ENCODE peak calls at places on chromosomes 1 and 21, in four cellular contexts. A is K562, H is GM12878, B is HepG2. P is an unnamed sample.

GRCh38 chr1:243257189-243257588 is 1.3 kb downstream of the SDCCAG8 start:
- DNase-seq in A (no peak), H (no peak), B (no peak), P (no peak)

GRCh38 chr21:26834181-26834945 is 10.8 kb downstream of the ADAMTS1 start:
- DNase-seq in A (no peak), H (no peak), B (no peak), P (no peak)

GRCh38 chr1:37533317-37534093 is 18.9 kb upstream of the MEAF6 start:
- DNase-seq in A (no peak), H (no peak), B (no peak), P (no peak)

GRCh38 chr1:35708179-35708891 is 10.3 kb downstream of the C1orf216 start:
- DNase-seq in A (no peak), H (no peak), B (no peak), P (no peak)

GRCh38 chr1:31531177-31532000 is 44.9 kb upstream of the TINAGL1 start:
- DNase-seq in A (no peak), H (no peak), B (no peak), P (no peak)

GRCh38 chr1:212482006-212482351 is 49.3 kb downstream of the NENF start:
- DNase-seq in A (no peak), H (no peak), B (no peak), P (no peak)

GRCh38 chr1:164702216-164702615 is 143.2 kb downstream of the PBX1 start:
- DNase-seq in A (no peak), H (no peak), B (no peak), P (no peak)

GRCh38 chr21:44549525-44550211 is 1.6 kb downstream of the KRTAP10-2 start:
- DNase-seq in A (no peak), H (no peak), B (no peak), P (no peak)

GRCh38 chr21:15126948-15127347 is 62.1 kb upstream of the NRIP1 start:
- DNase-seq in A (no peak), H (no peak), B (no peak), P (no peak)

GRCh38 chr1:12372180-12372579 is 142.3 kb downstream of the VPS13D start:
- DNase-seq in A (no peak), H (no peak), B (no peak), P (no peak)

GRCh38 chr21:38793926-38794713 is 11.6 kb upstream of the ETS2 start:
- DNase-seq in A (no peak), H (no peak), B (peak), P (no peak)

GRCh38 chr1:1361233-1361981 is 3.1 kb upstream of the MXRA8 start:
- DNase-seq in A (no peak), H (no peak), B (no peak), P (no peak)

GRCh38 chr1:104933846-104934245 is 1184.1 kb downstream of the AMY1C start:
- DNase-seq in A (no peak), H (no peak), B (no peak), P (no peak)

GRCh38 chr1:1020000-1020404 is at the start of gene AGRN:
- DNase-seq in A (no peak), H (no peak), B (no peak), P (peak)

GRCh38 chr1:13666317-13666716 is 33.7 kb upstream of the PRDM2 start:
- DNase-seq in A (no peak), H (no peak), B (no peak), P (no peak)

GRCh38 chr1:183881387-183882084 is 76.6 kb downstream of the RGL1 start:
- DNase-seq in A (no peak), H (no peak), B (peak), P (peak)

GRCh38 chr1:53165408-53165961 is 23.0 kb upstream of the SLC1A7 start:
- DNase-seq in A (no peak), H (no peak), B (no peak), P (no peak)

GRCh38 chr1:31326461-31326860 is 29.6 kb downstream of the ZCCHC17 start:
- DNase-seq in A (no peak), H (no peak), B (no peak), P (no peak)

GRCh38 chr1:116537439-116537838 is 33.4 kb downstream of the CD58 start:
- DNase-seq in A (peak), H (no peak), B (no peak), P (no peak)

GRCh38 chr21:29624776-29625175 is 315.0 kb downstream of the GRIK1 start:
- DNase-seq in A (no peak), H (no peak), B (no peak), P (no peak)

GRCh38 chr1:209443361-209443931 is 140.1 kb upstream of the CAMK1G start:
- DNase-seq in A (no peak), H (no peak), B (no peak), P (no peak)

GRCh38 chr1:238177960-238178359 is 287.2 kb upstream of the ZP4 start:
- DNase-seq in A (no peak), H (no peak), B (no peak), P (no peak)

GRCh38 chr1:113899101-113899500 is 5.5 kb downstream of the AP4B1 start:
- DNase-seq in A (no peak), H (no peak), B (no peak), P (no peak)

GRCh38 chr1:186487163-186487562 is 26.2 kb upstream of the PDC start:
- DNase-seq in A (no peak), H (no peak), B (no peak), P (no peak)

GRCh38 chr21:35578831-35579470 is 481.4 kb downstream of the SETD4 start:
- DNase-seq in A (no peak), H (no peak), B (peak), P (no peak)

GRCh38 chr1:232752365-232752764 is 52.9 kb upstream of the MAP10 start:
- DNase-seq in A (no peak), H (no peak), B (no peak), P (no peak)

GRCh38 chr1:53344921-53345838 is 17.3 kb upstream of the LRP8 start:
- DNase-seq in A (no peak), H (peak), B (no peak), P (no peak)

GRCh38 chr1:16348414-16349182 is 3.7 kb downstream of the FBXO42 start:
- DNase-seq in A (peak), H (no peak), B (peak), P (no peak)

GRCh38 chr1:158016651-158017335 is 23.3 kb downstream of the KIRREL1 start:
- DNase-seq in A (no peak), H (no peak), B (no peak), P (no peak)

GRCh38 chr1:201369209-201369608 is 8.3 kb downstream of the TNNT2 start:
- DNase-seq in A (no peak), H (no peak), B (no peak), P (no peak)

GRCh38 chr1:117093870-117094621 is 27.5 kb downstream of the TRIM45 start:
- DNase-seq in A (peak), H (no peak), B (no peak), P (peak)

GRCh38 chr1:179955318-179955638 is 668 bp downstream of the CEP350 start:
- DNase-seq in A (no peak), H (no peak), B (no peak), P (no peak)

GRCh38 chr1:204418174-204419063 is 6.8 kb upstream of the PPP1R15B start:
- DNase-seq in A (no peak), H (no peak), B (no peak), P (no peak)

GRCh38 chr1:70659891-70660290 is 248.8 kb downstream of the CTH start:
- DNase-seq in A (no peak), H (no peak), B (no peak), P (no peak)

GRCh38 chr1:234980657-234981396 is 147.8 kb downstream of the TOMM20 start:
- DNase-seq in A (no peak), H (peak), B (peak), P (no peak)

GRCh38 chr1:174118726-174119125 is 40.6 kb upstream of the RABGAP1L start:
- DNase-seq in A (no peak), H (no peak), B (no peak), P (no peak)

GRCh38 chr1:174112489-174113162 is 46.7 kb upstream of the RABGAP1L start:
- DNase-seq in A (no peak), H (no peak), B (no peak), P (no peak)

GRCh38 chr1:174114106-174114505 is 45.2 kb upstream of the RABGAP1L start:
- DNase-seq in A (no peak), H (no peak), B (no peak), P (no peak)

GRCh38 chr1:174116042-174116441 is 43.3 kb upstream of the RABGAP1L start:
- DNase-seq in A (no peak), H (no peak), B (peak), P (no peak)

GRCh38 chr1:174114788-174115448 is 44.4 kb upstream of the RABGAP1L start:
- DNase-seq in A (peak), H (no peak), B (peak), P (peak)
- TF ChIP-seq FOXK2 in A (peak), H (no peak), B (no peak), P (no peak)

GRCh38 chr1:230899845-230900251 is 31.5 kb upstream of the C1orf198 start:
- DNase-seq in A (no peak), H (no peak), B (no peak), P (no peak)

GRCh38 chr1:230901711-230902110 is 33.4 kb upstream of the C1orf198 start:
- DNase-seq in A (no peak), H (no peak), B (no peak), P (no peak)

GRCh38 chr1:230905733-230906132 is 37.4 kb upstream of the C1orf198 start:
- DNase-seq in A (no peak), H (no peak), B (no peak), P (no peak)

GRCh38 chr1:230900984-230901383 is 32.7 kb upstream of the C1orf198 start:
- DNase-seq in A (no peak), H (no peak), B (no peak), P (no peak)

GRCh38 chr1:230902349-230902923 is 34.1 kb upstream of the C1orf198 start:
- DNase-seq in A (no peak), H (no peak), B (no peak), P (no peak)
- TF ChIP-seq FOXK2 in A (no peak), H (no peak), B (no peak), P (no peak)

GRCh38 chr1:178310685-178311105 is 186.1 kb downstream of the CLEC20A start:
- DNase-seq in A (peak), H (peak), B (peak), P (peak)
- TF ChIP-seq FOXK2 in A (no peak), H (no peak), B (no peak), P (no peak)

DNA sequence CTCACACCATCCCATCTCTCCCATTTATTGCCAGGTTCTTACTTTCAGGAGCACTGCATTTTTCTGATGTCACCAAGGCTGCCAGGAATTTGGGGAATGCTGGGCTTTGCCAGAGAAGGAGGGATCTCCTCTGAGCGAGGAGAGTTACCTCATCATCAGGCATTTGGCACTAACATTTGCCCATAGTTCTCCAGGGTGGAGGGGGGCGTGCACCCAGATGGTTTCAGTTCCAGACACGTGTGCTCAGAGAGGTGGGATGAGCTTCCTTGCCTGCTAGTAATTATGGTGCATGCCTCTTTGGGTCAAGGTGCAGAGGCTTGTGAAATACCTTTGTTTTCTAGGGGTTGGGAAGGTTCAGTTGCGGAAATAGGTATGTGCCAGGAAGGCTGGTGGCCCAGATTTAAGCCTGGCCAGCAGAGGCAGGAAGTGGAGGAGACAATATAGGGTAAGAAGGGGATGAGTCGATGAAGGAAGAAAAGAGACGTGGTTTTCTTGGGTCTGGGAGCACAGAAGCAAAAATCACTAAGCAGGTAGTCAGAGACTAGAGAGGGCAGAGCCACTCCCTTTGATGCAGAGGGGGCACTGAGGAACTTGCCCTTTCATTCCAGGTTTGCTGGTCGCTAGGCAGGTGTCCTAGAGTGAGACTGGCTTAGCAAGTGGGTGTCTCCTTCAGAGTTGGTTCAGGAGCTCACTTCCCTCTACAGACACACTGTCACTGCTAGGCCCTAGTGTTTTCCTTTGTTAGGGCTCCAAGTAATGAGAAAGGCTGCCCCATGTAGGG is 7.2 kb downstream of the TUFT1 start:
- DNase-seq in A (no peak), H (no peak), B (peak), P (no peak)
- TF ChIP-seq FOXK2 in A (no peak), H (no peak), B (peak), P (no peak)

DNA sequence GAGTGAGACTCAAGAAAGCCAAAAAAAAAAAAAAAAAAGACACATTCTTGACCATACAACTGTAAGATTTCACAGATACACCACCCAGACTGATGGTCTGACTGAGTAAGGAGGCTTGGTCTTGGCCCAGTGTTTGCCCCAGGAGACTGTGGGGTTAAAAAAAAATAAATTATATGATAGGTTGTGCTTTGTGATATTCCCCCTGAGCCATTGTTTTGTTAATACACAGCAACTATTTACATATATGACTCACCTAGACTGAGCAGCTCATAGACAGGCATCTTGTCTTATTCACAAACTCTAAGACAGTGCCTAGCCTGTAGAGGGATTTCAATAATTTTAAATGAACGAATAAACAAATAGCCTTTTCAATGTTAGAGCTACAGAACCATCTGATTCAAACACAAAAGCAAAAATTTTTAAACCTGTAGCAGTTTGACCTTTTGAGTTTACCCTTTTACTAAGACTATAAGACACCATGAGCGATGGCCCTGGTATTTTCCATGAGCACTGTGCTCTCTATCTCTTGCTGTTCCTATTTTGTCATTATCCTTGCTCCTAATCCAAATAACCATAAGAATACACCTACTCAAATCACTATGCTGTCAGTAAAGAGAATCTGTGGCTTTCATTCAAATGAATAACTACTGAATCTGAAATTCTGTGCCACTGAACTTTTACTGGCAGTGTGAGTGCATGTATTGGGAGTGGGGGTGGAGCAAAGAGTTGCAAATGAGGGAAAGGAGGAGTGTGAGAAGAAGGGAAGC is 199.4 kb upstream of the PTBP2 start:
- DNase-seq in A (no peak), H (no peak), B (no peak), P (no peak)
- TF ChIP-seq FOXK2 in A (no peak), H (no peak), B (no peak), P (no peak)

DNA sequence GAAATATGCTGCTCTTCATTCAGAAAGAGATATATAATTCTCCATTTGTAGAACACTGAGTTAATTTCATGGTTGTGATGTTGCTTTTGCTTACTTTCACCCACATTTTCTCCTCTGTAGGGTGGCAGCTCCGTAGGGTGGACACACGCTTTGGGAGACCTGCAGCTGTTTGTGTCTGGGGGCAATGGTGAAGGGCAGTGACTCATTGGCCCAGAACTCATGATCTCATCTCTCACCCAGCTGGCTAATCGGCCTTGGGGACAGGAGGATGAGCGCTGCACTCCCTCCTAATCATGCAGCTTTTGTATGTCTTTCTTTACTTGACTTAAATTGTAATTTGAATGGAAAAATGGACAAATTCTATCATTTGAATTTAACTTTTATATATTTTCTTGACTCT is 9.6 kb downstream of the DISC1 start:
- DNase-seq in A (no peak), H (no peak), B (peak), P (no peak)
- TF ChIP-seq FOXK2 in A (no peak), H (no peak), B (no peak), P (no peak)

DNA sequence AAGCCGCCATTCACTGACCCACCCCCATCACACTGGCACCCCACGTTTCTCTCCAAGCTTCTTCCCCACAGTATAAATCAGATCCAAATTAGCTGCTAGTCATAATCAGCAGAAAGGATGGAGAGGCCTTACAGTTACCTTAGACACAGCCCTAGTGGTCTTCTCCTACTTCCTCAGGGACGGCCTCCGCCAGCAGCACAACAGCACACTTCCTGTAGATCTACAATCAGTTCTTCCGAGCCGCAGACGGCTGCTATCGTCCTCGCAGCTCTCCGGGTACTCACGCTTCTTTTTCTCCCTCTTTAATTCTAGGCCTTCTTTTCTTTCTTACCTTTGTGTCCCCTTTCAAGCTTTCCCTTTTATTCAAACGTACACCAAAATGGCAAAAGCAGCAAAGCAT is 313.5 kb downstream of the SMYD3 start:
- DNase-seq in A (no peak), H (no peak), B (no peak), P (no peak)
- TF ChIP-seq FOXK2 in A (no peak), H (no peak), B (no peak), P (no peak)

DNA sequence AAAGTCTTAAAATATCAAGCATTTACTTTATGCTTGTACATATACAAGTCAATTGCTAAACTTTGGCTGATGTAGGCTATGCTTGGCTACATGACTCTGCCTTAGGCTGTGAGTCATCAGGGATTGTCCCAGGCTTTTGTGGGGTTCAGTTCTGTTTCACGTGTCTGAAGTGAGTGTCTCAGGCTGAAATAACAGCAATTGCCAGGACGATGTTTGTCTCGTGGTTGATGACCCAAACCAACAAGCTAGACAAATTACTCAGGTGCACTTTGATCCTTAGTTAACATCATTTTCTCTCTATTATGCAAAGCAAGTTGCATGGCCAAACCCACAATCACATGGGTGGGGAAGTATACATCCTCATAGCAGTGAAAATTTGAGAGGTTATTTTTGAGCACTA is 410.1 kb downstream of the BRINP3 start:
- DNase-seq in A (no peak), H (peak), B (no peak), P (no peak)
- TF ChIP-seq FOXK2 in A (no peak), H (no peak), B (no peak), P (no peak)

GRCh38 chr1:98030483-98030882 is 109.6 kb upstream of the DPYD start:
- DNase-seq in A (no peak), H (no peak), B (no peak), P (no peak)
- TF ChIP-seq FOXK2 in A (no peak), H (no peak), B (no peak), P (no peak)